ENCODE peak calls at places on chromosomes 2 and 18, in seven cellular contexts. S is WERI-Rb-1, G is heart right ventricle, R is AG04450, J is PC-3, Y is tibial nerve, X is left ventricle myocardium inferior. D is an unnamed sample.

GRCh38 chr2:241912021-241912555 is 42.6 kb downstream of the RTP5 start:
- DNase-seq in Y (no peak), X (no peak), G (no peak), S (no peak), R (no peak), J (no peak), D (no peak)

GRCh38 chr18:2303517-2304238 is 267.6 kb downstream of the METTL4 start:
- DNase-seq in S (no peak), Y (no peak), X (no peak), G (no peak), J (peak; percentile 81), R (no peak), D (no peak)

GRCh38 chr2:217636578-217637267 is 366.1 kb downstream of the TNS1 start:
- DNase-seq in X (no peak), G (no peak), S (peak; percentile 71), R (no peak), Y (no peak), J (no peak), D (no peak)

GRCh38 chr2:109619131-109619615 is 5.0 kb downstream of the SOWAHC start:
- DNase-seq in S (no peak), G (no peak), X (no peak), J (no peak), Y (no peak), R (no peak), D (no peak)

GRCh38 chr2:102033750-102034682 is 42.3 kb downstream of the IL1R2 start:
- DNase-seq in S (no peak), Y (no peak), R (no peak), J (no peak), G (no peak), X (no peak), D (no peak)

GRCh38 chr2:42804338-42804737 is 12.0 kb upstream of the HAAO start:
- DNase-seq in G (no peak), J (no peak), S (no peak), Y (no peak), X (no peak), R (no peak), D (no peak)

GRCh38 chr2:183543731-183544130 is 419.5 kb downstream of the NUP35 start:
- DNase-seq in J (peak; percentile 41), S (no peak), X (no peak), R (no peak), G (no peak), Y (no peak), D (no peak)

GRCh38 chr18:68623342-68623741 is 91.6 kb downstream of the TMX3 start:
- DNase-seq in S (peak; percentile 39), Y (peak; percentile 46), G (peak; percentile 7), X (no peak), R (peak; percentile 48), J (peak; percentile 78), D (no peak)

GRCh38 chr2:213187833-213188532 is 36.6 kb upstream of the IKZF2 start:
- DNase-seq in S (no peak), J (peak; percentile 31), X (no peak), Y (no peak), G (no peak), R (peak; percentile 39), D (no peak)

GRCh38 chr2:67895171-67895941 is 167.4 kb downstream of the C1D start:
- DNase-seq in G (no peak), X (no peak), S (peak; percentile 34), Y (no peak), R (no peak), J (peak; percentile 46), D (no peak)

GRCh38 chr2:182379235-182379634 is 47.6 kb downstream of the PDE1A start:
- DNase-seq in J (no peak), S (no peak), R (no peak), Y (no peak), X (no peak), G (peak; percentile 50), D (no peak)

GRCh38 chr18:12679183-12679786 is 21.4 kb upstream of the SPIRE1 start:
- DNase-seq in J (peak; percentile 24), S (no peak), G (peak; percentile 82), R (no peak), X (peak; percentile 64), Y (peak; percentile 44), D (no peak)

GRCh38 chr2:10839813-10840212 is 27.2 kb upstream of the PDIA6 start:
- DNase-seq in S (no peak), J (peak; percentile 29), G (no peak), X (no peak), Y (no peak), R (no peak), D (no peak)

GRCh38 chr2:47504174-47504810 is 101.3 kb downstream of the MSH2 start:
- DNase-seq in Y (no peak), R (no peak), G (no peak), X (no peak), S (no peak), J (no peak), D (no peak)

GRCh38 chr2:47503481-47504070 is 100.6 kb downstream of the MSH2 start:
- DNase-seq in G (no peak), R (no peak), Y (no peak), S (no peak), J (no peak), X (no peak), D (no peak)

GRCh38 chr2:47499621-47500309 is 96.8 kb downstream of the MSH2 start:
- DNase-seq in S (no peak), Y (no peak), G (no peak), J (no peak), X (no peak), R (no peak), D (no peak)

GRCh38 chr2:47499093-47499492 is 96.1 kb downstream of the MSH2 start:
- DNase-seq in X (no peak), J (no peak), G (no peak), Y (no peak), S (no peak), R (no peak), D (no peak)

GRCh38 chr2:47501374-47502200 is 98.6 kb downstream of the MSH2 start:
- DNase-seq in R (no peak), J (peak; percentile 63), S (no peak), G (no peak), Y (no peak), X (no peak), D (no peak)
- H3K9me3 ChIP-seq in R (peaks cover 24% of the 10 kb centered on the region), J (peaks cover 6% of the 10 kb centered on the region), S (peaks cover 35% of the 10 kb centered on the region), G (no peaks in the 10 kb centered on the region), Y (peaks cover 6% of the 10 kb centered on the region), X (peaks cover 20% of the 10 kb centered on the region), D (peaks cover 6% of the 10 kb centered on the region)

GRCh38 chr18:3717626-3718025 is 267.7 kb downstream of the TGIF1 start:
- DNase-seq in S (no peak), G (no peak), Y (no peak), R (no peak), J (no peak), X (no peak), D (no peak)

GRCh38 chr18:3721771-3722661 is 272.0 kb downstream of the TGIF1 start:
- DNase-seq in X (no peak), S (no peak), J (no peak), G (no peak), Y (no peak), R (no peak), D (no peak)

GRCh38 chr18:3722662-3723433 is 272.9 kb downstream of the TGIF1 start:
- DNase-seq in G (no peak), S (no peak), Y (no peak), R (peak; percentile 86), X (no peak), J (no peak), D (no peak)

GRCh38 chr18:3723554-3723953 is 273.6 kb downstream of the TGIF1 start:
- DNase-seq in Y (no peak), J (no peak), G (no peak), X (no peak), S (no peak), R (no peak), D (no peak)

DNA sequence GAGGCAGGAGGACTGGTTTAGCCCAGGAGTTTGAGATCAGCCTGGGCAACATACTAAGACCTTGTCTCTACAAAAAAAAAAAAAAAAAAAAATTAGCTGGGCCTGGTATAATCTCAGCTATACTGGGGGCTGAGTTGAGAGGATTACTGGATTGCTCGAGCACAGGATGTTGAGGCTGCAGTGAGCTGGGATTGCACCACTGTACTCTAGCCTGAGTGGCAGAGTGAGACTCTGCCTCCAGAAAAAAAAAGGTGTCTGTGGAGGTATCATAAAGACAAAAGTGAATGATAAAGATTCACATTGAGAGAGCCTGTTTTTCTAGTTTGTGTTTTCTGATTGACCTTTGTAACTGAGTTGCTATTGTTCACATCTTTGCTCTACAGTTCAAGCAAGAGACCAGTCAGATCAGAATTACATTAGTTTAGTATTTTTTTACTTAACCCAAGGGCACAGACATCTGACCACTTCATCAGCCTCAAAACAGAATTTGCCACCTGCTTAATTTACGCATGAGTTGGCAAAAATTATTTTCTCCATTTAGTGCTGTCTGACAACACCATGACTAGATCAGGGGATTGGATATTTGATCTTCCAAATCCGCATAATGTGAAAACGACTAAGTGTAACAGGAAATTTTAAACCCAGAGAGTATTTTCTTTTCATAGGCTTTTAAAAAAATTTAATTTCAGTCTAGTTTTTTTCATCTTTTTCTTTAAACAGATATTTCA is 271.0 kb downstream of the TGIF1 start:
- DNase-seq in S (peak; percentile 54), J (no peak), Y (no peak), X (no peak), R (no peak), G (no peak), D (no peak)
- H3K9me3 ChIP-seq in S (no peaks in the 10 kb centered on the region), J (no peaks in the 10 kb centered on the region), Y (no peaks in the 10 kb centered on the region), X (no peaks in the 10 kb centered on the region), R (no peaks in the 10 kb centered on the region), G (no peaks in the 10 kb centered on the region), D (no peaks in the 10 kb centered on the region)

GRCh38 chr18:65907281-65907680 is 156.5 kb downstream of the CDH7 start:
- DNase-seq in J (no peak), X (no peak), Y (no peak), R (no peak), G (no peak), S (no peak), D (no peak)

GRCh38 chr18:65897292-65897691 is 146.5 kb downstream of the CDH7 start:
- DNase-seq in X (no peak), R (no peak), Y (no peak), J (no peak), S (no peak), G (no peak), D (no peak)

GRCh38 chr18:65906621-65907034 is 155.8 kb downstream of the CDH7 start:
- DNase-seq in Y (no peak), G (no peak), S (no peak), J (peak; percentile 83), R (no peak), X (no peak), D (no peak)

DNA sequence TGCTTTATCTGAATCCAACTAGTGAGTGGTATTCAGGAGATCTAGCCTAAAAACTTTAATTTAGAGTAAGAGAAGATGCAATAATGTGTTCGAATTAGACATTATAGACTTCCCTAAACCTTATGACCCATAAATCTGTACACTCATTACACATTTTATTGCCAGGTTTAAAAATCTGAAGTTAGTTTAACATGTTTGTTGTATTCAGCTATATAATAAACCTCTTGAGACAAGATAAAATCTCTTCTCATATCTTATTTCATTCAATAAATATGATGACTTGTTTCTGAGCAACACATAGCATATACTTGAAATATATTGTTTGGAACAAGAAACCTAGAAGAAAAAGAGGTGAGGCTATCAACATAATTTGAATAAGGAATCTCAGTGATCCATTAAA is 150.7 kb downstream of the CDH7 start:
- DNase-seq in G (no peak), X (no peak), J (peak; percentile 54), S (no peak), Y (no peak), R (no peak), D (no peak)
- H3K9me3 ChIP-seq in G (no peaks in the 10 kb centered on the region), X (no peaks in the 10 kb centered on the region), J (no peaks in the 10 kb centered on the region), S (no peaks in the 10 kb centered on the region), Y (no peaks in the 10 kb centered on the region), R (peaks cover 3% of the 10 kb centered on the region), D (no peaks in the 10 kb centered on the region)

GRCh38 chr18:62590799-62591640 is 68.2 kb downstream of the ZCCHC2 start:
- DNase-seq in X (no peak), Y (no peak), S (no peak), J (no peak), G (no peak), R (no peak), D (no peak)

GRCh38 chr18:62596145-62597005 is 73.5 kb downstream of the ZCCHC2 start:
- DNase-seq in X (peak; percentile 31), G (no peak), R (no peak), Y (no peak), J (no peak), S (no peak), D (no peak)
- H3K9me3 ChIP-seq in X (no peaks in the 10 kb centered on the region), G (no peaks in the 10 kb centered on the region), R (no peaks in the 10 kb centered on the region), Y (peaks cover 20% of the 10 kb centered on the region), J (no peaks in the 10 kb centered on the region), S (peaks cover 15% of the 10 kb centered on the region), D (peaks cover 6% of the 10 kb centered on the region)

D was measured in T-helper 17 cell.